ENCODE peak calls at places on chromosome 22, in eight cellular contexts. T, A, R, L, D, E, F and S are unnamed samples.

GRCh38 chr22:44733426-44734106 is 18.8 kb upstream of the ARHGAP8 start:
- DNase-seq in T (no peak), A (no peak), R (no peak), L (no peak), D (no peak), E (no peak), F (no peak), S (no peak)

GRCh38 chr22:46378499-46379300 is 43.2 kb downstream of the TRMU start:
- DNase-seq in T (no peak), A (no peak), R (no peak), L (no peak), D (no peak), E (no peak), F (no peak), S (no peak)

GRCh38 chr22:23791737-23792645 is 5.2 kb downstream of the SMARCB1 start:
- DNase-seq in T (no peak), A (no peak), R (no peak), L (no peak), D (no peak), E (no peak), F (no peak), S (no peak)

GRCh38 chr22:36853407-36854099 is 7.3 kb upstream of the NCF4 start:
- DNase-seq in T (peak), A (peak), R (peak), L (peak), D (peak), E (peak), F (no peak), S (no peak)

GRCh38 chr22:27128461-27129080 is 471.2 kb downstream of the MIAT start:
- DNase-seq in T (no peak), A (no peak), R (no peak), L (no peak), D (no peak), E (no peak), F (no peak), S (no peak)

GRCh38 chr22:27654536-27655445 is 146.8 kb downstream of the MN1 start:
- DNase-seq in T (peak), A (no peak), R (no peak), L (no peak), D (no peak), E (no peak), F (no peak), S (no peak)

GRCh38 chr22:38023045-38023444 is 34.2 kb upstream of the PICK1 start:
- DNase-seq in T (no peak), A (no peak), R (no peak), L (no peak), D (no peak), E (no peak), F (no peak), S (no peak)

GRCh38 chr22:48745842-48746788 is 1081.6 kb downstream of the BRD1 start:
- DNase-seq in T (no peak), A (no peak), R (no peak), L (no peak), D (no peak), E (no peak), F (no peak), S (peak)

GRCh38 chr22:39431216-39431801 is 25.5 kb upstream of the MGAT3 start:
- DNase-seq in T (no peak), A (no peak), R (no peak), L (no peak), D (no peak), E (no peak), F (no peak), S (no peak)

GRCh38 chr22:39999144-39999757 is 4.5 kb downstream of the FAM83F start:
- DNase-seq in T (peak), A (no peak), R (no peak), L (no peak), D (no peak), E (no peak), F (no peak), S (no peak)

GRCh38 chr22:25082096-25082495 is 117.6 kb upstream of the CRYBB3 start:
- DNase-seq in T (no peak), A (no peak), R (no peak), L (no peak), D (no peak), E (no peak), F (no peak), S (no peak)

GRCh38 chr22:20384865-20385264 is 9.1 kb upstream of the ZNF74 start:
- DNase-seq in T (no peak), A (no peak), R (no peak), L (no peak), D (no peak), E (no peak), F (no peak), S (no peak)

GRCh38 chr22:36252754-36253522 is at the start of gene APOL1:
- DNase-seq in T (peak), A (peak), R (no peak), L (peak), D (no peak), E (no peak), F (no peak), S (no peak)

GRCh38 chr22:22432479-22432878 is 76.1 kb downstream of the ZNF280B start:
- DNase-seq in T (no peak), A (no peak), R (no peak), L (no peak), D (no peak), E (no peak), F (no peak), S (no peak)

GRCh38 chr22:49666146-49666809 is 161.4 kb downstream of the BRD1 start:
- DNase-seq in T (peak), A (peak), R (no peak), L (no peak), D (no peak), E (no peak), F (no peak), S (no peak)

GRCh38 chr22:25818541-25818940 is 76.6 kb downstream of the MYO18B start:
- DNase-seq in T (no peak), A (no peak), R (no peak), L (no peak), D (no peak), E (no peak), F (no peak), S (no peak)

GRCh38 chr22:39173787-39174497 is 21.5 kb upstream of the CBX7 start:
- DNase-seq in T (peak), A (no peak), R (no peak), L (peak), D (no peak), E (no peak), F (no peak), S (peak)

GRCh38 chr22:38925571-38926041 is 31.8 kb upstream of the APOBEC3A start:
- DNase-seq in T (no peak), A (no peak), R (no peak), L (no peak), D (no peak), E (no peak), F (no peak), S (peak)

GRCh38 chr22:39117585-39118191 is 20.6 kb downstream of the APOBEC3H start:
- DNase-seq in T (peak), A (no peak), R (no peak), L (peak), D (no peak), E (peak), F (no peak), S (no peak)